ENCODE peak calls at places on chromosomes 1 and 21, in four cellular contexts. Y is suprapubic skin, W is upper lobe of right lung, F is left ventricle myocardium inferior. O is an unnamed sample.

GRCh38 chr1:50633465-50633864 is 210.2 kb upstream of the DMRTA2 start:
- DNase-seq in W (no peak), F (no peak), Y (no peak), O (no peak)

GRCh38 chr1:80869299-80869698 is 931.4 kb upstream of the ADGRL2 start:
- DNase-seq in W (no peak), Y (no peak), F (no peak), O (no peak)

GRCh38 chr1:21552715-21553114 is 43.5 kb downstream of the ALPL start:
- DNase-seq in Y (no peak), F (no peak), W (no peak), O (no peak)

GRCh38 chr1:236065509-236066005 is 667 bp upstream of the NID1 start:
- DNase-seq in W (no peak), Y (no peak), F (no peak), O (no peak)

GRCh38 chr1:48236716-48237470 is 14.4 kb downstream of the SLC5A9 start:
- DNase-seq in W (no peak), F (no peak), Y (no peak), O (no peak)

GRCh38 chr1:170668301-170668789 is 4.4 kb downstream of the PRRX1 start:
- DNase-seq in W (no peak), F (no peak), Y (peak), O (no peak)

GRCh38 chr1:96028071-96028470 is 693.5 kb upstream of the PTBP2 start:
- DNase-seq in W (no peak), Y (no peak), F (no peak), O (no peak)

GRCh38 chr1:206508130-206508884 is 976 bp downstream of the RASSF5 start:
- DNase-seq in F (no peak), Y (no peak), W (peak), O (no peak)

GRCh38 chr1:233905416-233906051 is 1.1 kb downstream of the SLC35F3 start:
- DNase-seq in W (no peak), Y (no peak), F (no peak), O (peak)

GRCh38 chr1:201324821-201325677 is 41.7 kb downstream of the PKP1 start:
- DNase-seq in W (no peak), Y (peak), F (no peak), O (no peak)

GRCh38 chr1:219582865-219583264 is 30.0 kb downstream of the ZC3H11B start:
- DNase-seq in Y (no peak), W (no peak), F (no peak), O (no peak)

GRCh38 chr1:219585837-219586465 is 27.0 kb downstream of the ZC3H11B start:
- DNase-seq in F (no peak), W (no peak), Y (no peak), O (no peak)

GRCh38 chr1:219582310-219582709 is 30.6 kb downstream of the ZC3H11B start:
- DNase-seq in Y (no peak), W (no peak), F (no peak), O (no peak)

GRCh38 chr1:219587817-219588561 is 24.9 kb downstream of the ZC3H11B start:
- DNase-seq in Y (no peak), W (no peak), F (no peak), O (no peak)

GRCh38 chr1:219587401-219587800 is 25.5 kb downstream of the ZC3H11B start:
- DNase-seq in F (no peak), Y (no peak), W (no peak), O (no peak)
- H3K4me3 ChIP-seq in F (no peak), Y (no peak), W (no peak), O (no peak)

DNA sequence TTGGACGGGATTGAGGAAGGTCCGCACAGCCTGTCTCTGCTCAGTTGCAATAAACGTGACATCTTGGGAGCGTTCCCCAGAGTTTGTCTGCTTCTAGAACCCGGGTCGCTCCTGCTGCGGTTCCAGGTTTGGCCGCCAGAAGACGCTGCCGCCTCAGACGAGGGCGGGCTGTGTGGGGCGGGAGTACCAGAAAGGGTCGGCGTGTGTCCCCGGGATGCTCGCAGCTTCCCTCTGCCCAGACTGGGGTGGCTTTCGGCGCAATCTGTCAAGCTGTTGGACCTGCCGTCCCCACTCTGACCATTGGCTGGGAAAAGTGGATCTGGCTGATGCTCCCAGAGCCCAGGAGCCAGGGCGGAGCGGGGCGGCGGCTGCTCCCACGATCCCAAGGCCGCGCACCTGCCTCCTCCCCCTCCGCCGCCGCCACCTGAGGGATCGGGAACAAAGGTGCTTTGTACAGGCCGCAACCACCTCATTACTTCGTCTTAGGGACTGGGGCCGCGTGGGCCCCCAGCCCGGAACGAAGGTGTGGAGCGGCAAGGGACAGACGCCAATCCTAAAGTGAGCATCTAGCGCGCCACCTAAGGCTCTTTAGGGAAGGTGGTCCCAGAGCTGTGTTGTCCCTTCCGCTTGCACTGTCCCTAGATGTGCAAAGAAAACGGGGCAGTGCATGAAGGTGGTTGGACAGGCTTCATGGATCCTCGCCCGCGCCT is 683 bp upstream of the EFNA4 start:
- DNase-seq in W (peak), F (peak), Y (peak), O (peak)
- H3K27ac ChIP-seq in W (no peak), F (no peak), Y (peak), O (no peak)

GRCh38 chr1:203771901-203772301 is 6.9 kb downstream of the LAX1 start:
- DNase-seq in W (no peak), F (no peak), Y (no peak), O (no peak)

GRCh38 chr1:203778789-203779188 is 13.8 kb downstream of the LAX1 start:
- DNase-seq in F (no peak), Y (no peak), W (no peak), O (no peak)

GRCh38 chr1:203777596-203777995 is 12.6 kb downstream of the LAX1 start:
- DNase-seq in W (no peak), Y (no peak), F (no peak), O (no peak)

GRCh38 chr1:203772836-203773235 is 7.9 kb downstream of the LAX1 start:
- DNase-seq in Y (no peak), W (no peak), F (no peak), O (no peak)

DNA sequence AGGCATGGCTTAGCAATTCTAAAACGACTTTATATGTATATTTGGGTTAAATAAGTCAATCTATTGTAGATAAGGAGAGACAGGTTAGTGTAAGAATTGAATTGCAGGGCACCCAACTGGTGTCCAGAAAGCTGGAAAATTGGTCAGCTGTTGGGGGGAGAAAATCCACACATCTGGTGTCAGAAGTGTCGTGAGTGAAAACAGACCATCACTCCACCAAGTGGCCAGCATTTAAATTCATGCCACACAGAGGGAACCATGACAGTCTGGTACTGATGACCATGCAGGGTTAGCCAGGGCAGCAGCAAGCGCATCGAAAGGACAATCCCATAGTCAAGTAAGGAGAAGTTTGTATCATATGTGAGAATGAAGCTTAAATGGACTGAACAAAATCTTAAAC is 11.7 kb downstream of the LAX1 start:
- DNase-seq in Y (no peak), F (no peak), W (no peak), O (no peak)
- TF ChIP-seq CTCF in Y (no peak), F (peak), W (no peak), O (no peak)

DNA sequence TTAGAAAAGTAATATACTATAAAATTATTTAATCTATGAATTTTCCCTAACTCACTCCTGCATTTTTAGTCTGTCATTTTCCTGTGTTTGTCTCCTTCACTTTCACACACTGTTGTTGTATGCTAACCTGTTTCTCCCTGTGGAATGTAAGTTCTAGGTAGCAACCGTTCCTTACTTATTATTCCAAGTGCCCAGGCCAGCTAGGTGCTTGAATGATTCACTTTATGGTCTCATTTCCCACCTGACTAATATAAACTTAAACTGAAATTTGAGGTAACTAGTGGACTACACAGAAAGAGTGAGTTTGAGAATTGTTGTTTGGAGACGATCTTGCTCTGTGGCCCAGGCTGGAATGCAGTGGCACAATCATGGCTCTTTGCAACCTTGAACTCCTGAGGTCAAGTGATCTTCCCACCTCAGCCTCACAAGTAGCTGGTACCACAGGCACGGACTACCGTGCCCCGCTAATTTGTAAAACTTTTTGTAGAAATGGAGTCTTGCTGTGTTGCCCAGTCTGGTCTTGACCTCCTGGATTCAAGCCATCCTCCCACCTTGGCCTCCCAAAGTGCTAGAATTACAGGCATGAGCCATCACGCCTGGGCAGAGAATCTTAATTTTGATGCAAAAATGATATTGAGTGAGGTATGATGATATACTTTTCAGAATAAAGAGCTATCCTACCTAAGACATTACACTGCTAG is 1.9 kb downstream of the ZYG11B start:
- DNase-seq in Y (no peak), W (no peak), F (no peak), O (no peak)
- H3K4me3 ChIP-seq in Y (peak), W (peak), F (peak), O (no peak)

GRCh38 chr1:205304046-205304694 is 17.4 kb downstream of the NUAK2 start:
- DNase-seq in F (no peak), Y (no peak), W (no peak), O (no peak)

GRCh38 chr1:205301842-205302588 is 19.5 kb downstream of the NUAK2 start:
- DNase-seq in F (no peak), Y (no peak), W (no peak), O (no peak)

GRCh38 chr1:205303247-205303888 is 18.2 kb downstream of the NUAK2 start:
- DNase-seq in W (no peak), Y (no peak), F (no peak), O (no peak)

GRCh38 chr1:205306929-205307566 is 14.5 kb downstream of the NUAK2 start:
- DNase-seq in W (no peak), Y (no peak), F (no peak), O (no peak)

DNA sequence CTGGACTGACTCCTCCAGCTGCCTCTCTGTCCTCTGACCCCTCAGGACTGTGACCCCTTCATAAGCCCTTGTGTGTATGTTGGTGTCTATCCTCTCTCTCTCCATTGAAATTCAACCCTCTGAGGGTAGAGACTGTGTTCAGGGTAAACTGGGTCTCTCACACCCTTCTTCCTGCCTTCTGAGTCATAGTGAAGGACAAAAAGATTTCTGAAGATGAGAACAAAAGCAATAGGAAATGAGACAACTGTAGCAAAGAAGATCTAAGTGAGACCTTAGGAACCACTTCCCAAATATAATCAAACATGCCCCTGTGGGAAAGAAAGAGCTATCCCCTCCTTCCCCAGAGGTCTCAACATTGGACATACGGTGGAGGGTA is 16.9 kb downstream of the NUAK2 start:
- DNase-seq in F (no peak), Y (no peak), W (no peak), O (no peak)
- H3K27ac ChIP-seq in F (no peak), Y (no peak), W (no peak), O (no peak)

DNA sequence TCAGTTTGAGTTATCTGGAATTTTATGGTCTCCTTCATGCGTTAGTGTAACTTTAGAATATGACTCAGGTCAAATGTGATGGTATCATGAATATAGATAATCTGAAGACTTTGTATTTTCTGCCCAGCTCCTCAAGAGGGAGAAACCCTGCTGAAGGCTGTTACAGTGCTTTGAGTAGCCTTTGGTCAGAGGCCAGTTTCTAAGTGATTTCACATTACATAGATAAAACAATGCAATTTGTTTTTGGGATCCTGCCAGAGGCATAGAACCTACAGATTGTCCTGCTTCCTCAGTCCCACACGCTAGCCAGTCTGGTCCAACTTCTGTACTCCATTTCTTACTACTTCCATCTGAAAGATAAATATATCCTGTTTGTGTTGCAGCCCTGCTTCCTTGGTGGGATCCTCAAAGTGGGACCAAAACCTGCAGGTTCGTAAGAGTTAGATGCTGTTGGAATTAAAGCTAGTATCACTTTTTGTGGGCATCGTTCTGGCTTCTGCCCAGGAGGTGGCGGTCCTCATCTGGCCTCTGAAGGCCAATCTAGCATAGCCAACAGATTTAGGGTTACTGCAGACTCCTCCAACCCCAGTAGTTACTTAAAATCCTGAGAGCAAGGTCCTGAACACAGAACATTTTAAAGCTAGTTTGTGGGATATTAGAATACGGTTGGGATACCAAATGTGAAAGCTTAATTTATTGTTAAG is 645.8 kb upstream of the USP24 start:
- DNase-seq in W (no peak), Y (no peak), F (no peak), O (no peak)
- TF ChIP-seq CTCF in W (no peak), Y (no peak), F (no peak), O (no peak)

DNA sequence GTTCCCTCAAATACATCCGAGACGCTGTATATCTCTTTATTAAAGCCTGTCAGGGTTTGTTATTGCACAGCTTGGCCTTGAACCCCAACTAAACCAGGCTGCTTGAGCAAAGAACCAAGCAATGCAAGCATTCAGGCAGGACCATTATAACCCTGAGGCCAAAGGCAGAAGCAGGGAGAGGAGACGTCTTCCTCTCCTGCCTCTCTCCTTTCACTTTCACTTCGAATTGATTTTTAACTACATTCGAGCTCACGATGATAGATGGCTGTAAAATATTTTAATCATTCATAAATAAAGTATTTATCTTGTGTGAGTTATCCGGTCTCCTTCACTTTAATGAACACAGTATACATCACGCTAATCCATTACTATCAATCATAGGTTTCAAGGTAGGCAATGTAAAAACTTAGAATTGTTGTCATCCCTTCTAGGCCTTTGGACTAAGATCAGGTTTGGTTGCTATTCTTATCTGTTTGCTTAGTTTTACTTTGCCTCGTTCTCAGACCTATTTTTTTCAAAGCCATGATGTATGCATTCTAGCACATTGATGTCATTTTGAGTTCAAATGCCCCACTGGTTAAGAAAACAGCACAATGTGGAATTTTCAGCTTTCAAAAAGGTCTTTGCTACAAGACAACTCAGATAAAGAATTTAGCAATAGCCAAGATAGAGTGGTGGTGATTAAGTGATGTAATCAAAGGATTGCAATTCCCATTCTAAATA is 480.2 kb upstream of the RUNX1 start:
- DNase-seq in F (no peak), Y (no peak), W (no peak), O (no peak)
- H3K4me3 ChIP-seq in F (peak), Y (peak), W (peak), O (peak)

GRCh38 chr1:53126495-53126894 is 15.9 kb downstream of the SLC1A7 start:
- DNase-seq in W (peak), Y (peak), F (no peak), O (no peak)
- H3K27ac ChIP-seq in W (no peak), Y (peak), F (peak), O (no peak)

GRCh38 chr1:33342041-33342723 is 21.3 kb upstream of the A3GALT2 start:
- DNase-seq in W (no peak), F (peak), Y (peak), O (peak)
- TF ChIP-seq CTCF in W (no peak), F (no peak), Y (no peak), O (no peak)

GRCh38 chr1:6488602-6489382 is 2.7 kb downstream of the PLEKHG5 start:
- DNase-seq in Y (no peak), F (no peak), W (no peak), O (no peak)

GRCh38 chr1:6490181-6491075 is 1.0 kb downstream of the PLEKHG5 start:
- DNase-seq in F (peak), W (peak), Y (no peak), O (peak)

GRCh38 chr1:6489799-6490180 is 1.7 kb downstream of the PLEKHG5 start:
- DNase-seq in W (peak), F (peak), Y (no peak), O (peak)

GRCh38 chr1:6487804-6488484 is 3.5 kb downstream of the PLEKHG5 start:
- DNase-seq in W (no peak), F (no peak), Y (no peak), O (peak)

DNA sequence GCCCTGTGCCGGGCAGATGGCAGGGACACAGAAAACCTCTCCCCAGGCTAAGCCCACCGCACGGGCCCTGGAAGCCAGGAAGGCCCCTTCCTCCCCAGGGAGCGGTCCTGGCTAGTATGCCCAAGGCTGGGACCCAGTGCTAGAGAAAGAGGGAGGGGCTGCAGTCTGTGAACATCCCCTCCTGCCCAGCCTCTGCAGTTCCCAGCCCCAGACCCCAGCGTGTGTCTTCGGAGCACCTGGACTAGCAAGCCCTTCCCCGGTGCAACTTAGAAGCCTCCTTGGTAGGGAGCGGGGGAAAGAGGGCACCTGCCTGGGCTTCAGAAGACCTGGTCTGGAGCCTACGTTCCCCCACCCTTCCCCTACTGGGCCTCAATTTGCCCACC is 2.1 kb downstream of the PLEKHG5 start:
- DNase-seq in Y (no peak), W (no peak), F (no peak), O (peak)
- H3K4me3 ChIP-seq in Y (peak), W (no peak), F (no peak), O (no peak)

O was measured in pancreas.